ENCODE peak calls at places on chromosomes 12 and 14, in seven cellular contexts. One of them, this sample, is unnamed.

GRCh38 chr14:72476657-72477499 is 417.0 kb downstream of the DPF3 start:
- DNase-seq in psoas muscle: no peak
- DNase-seq in astrocyte of the cerebellum: peak
- DNase-seq in K562: no peak
- DNase-seq in cardiac muscle cell: no peak
- DNase-seq in activated T-helper 1 cell treated with anti-CD3 and anti-CD28 coated beads, Interleukin-2, amount 50 U/mL, for 16 hours: no peak
- DNase-seq in T47D: no peak
- DNase-seq in this sample: peak

GRCh38 chr12:46268617-46269428 is at the start of gene SLC38A1:
- DNase-seq in psoas muscle: peak
- DNase-seq in astrocyte of the cerebellum: no peak
- DNase-seq in K562: peak
- DNase-seq in cardiac muscle cell: peak
- DNase-seq in activated T-helper 1 cell treated with anti-CD3 and anti-CD28 coated beads, Interleukin-2, amount 50 U/mL, for 16 hours: peak
- DNase-seq in T47D: peak
- DNase-seq in this sample: peak

GRCh38 chr12:121518656-121519055 is 62.2 kb downstream of the KDM2B start:
- DNase-seq in psoas muscle: no peak
- DNase-seq in astrocyte of the cerebellum: no peak
- DNase-seq in K562: no peak
- DNase-seq in cardiac muscle cell: no peak
- DNase-seq in activated T-helper 1 cell treated with anti-CD3 and anti-CD28 coated beads, Interleukin-2, amount 50 U/mL, for 16 hours: no peak
- DNase-seq in T47D: no peak
- DNase-seq in this sample: no peak

GRCh38 chr14:25896777-25897176 is 701.1 kb downstream of the NOVA1 start:
- DNase-seq in psoas muscle: no peak
- DNase-seq in astrocyte of the cerebellum: no peak
- DNase-seq in K562: no peak
- DNase-seq in cardiac muscle cell: no peak
- DNase-seq in activated T-helper 1 cell treated with anti-CD3 and anti-CD28 coated beads, Interleukin-2, amount 50 U/mL, for 16 hours: no peak
- DNase-seq in T47D: no peak
- DNase-seq in this sample: no peak

GRCh38 chr12:26648999-26649398 is 184.0 kb downstream of the ITPR2 start:
- DNase-seq in psoas muscle: no peak
- DNase-seq in astrocyte of the cerebellum: no peak
- DNase-seq in K562: no peak
- DNase-seq in cardiac muscle cell: no peak
- DNase-seq in activated T-helper 1 cell treated with anti-CD3 and anti-CD28 coated beads, Interleukin-2, amount 50 U/mL, for 16 hours: no peak
- DNase-seq in T47D: no peak
- DNase-seq in this sample: no peak

GRCh38 chr12:115075552-115076170 is 391.7 kb upstream of the TBX3 start:
- DNase-seq in psoas muscle: no peak
- DNase-seq in astrocyte of the cerebellum: no peak
- DNase-seq in K562: peak
- DNase-seq in cardiac muscle cell: no peak
- DNase-seq in activated T-helper 1 cell treated with anti-CD3 and anti-CD28 coated beads, Interleukin-2, amount 50 U/mL, for 16 hours: no peak
- DNase-seq in T47D: no peak
- DNase-seq in this sample: no peak

GRCh38 chr14:74618078-74618952 is 6.3 kb upstream of the LTBP2 start:
- DNase-seq in psoas muscle: no peak
- DNase-seq in astrocyte of the cerebellum: no peak
- DNase-seq in K562: no peak
- DNase-seq in cardiac muscle cell: no peak
- DNase-seq in activated T-helper 1 cell treated with anti-CD3 and anti-CD28 coated beads, Interleukin-2, amount 50 U/mL, for 16 hours: peak
- DNase-seq in T47D: no peak
- DNase-seq in this sample: no peak

GRCh38 chr14:34364201-34364600 is 97.8 kb downstream of the SPTSSA start:
- DNase-seq in psoas muscle: no peak
- DNase-seq in astrocyte of the cerebellum: no peak
- DNase-seq in K562: no peak
- DNase-seq in cardiac muscle cell: no peak
- DNase-seq in activated T-helper 1 cell treated with anti-CD3 and anti-CD28 coated beads, Interleukin-2, amount 50 U/mL, for 16 hours: no peak
- DNase-seq in T47D: no peak
- DNase-seq in this sample: no peak

GRCh38 chr14:40398981-40399380 is 966.7 kb upstream of the FBXO33 start:
- DNase-seq in psoas muscle: no peak
- DNase-seq in astrocyte of the cerebellum: no peak
- DNase-seq in K562: no peak
- DNase-seq in cardiac muscle cell: no peak
- DNase-seq in activated T-helper 1 cell treated with anti-CD3 and anti-CD28 coated beads, Interleukin-2, amount 50 U/mL, for 16 hours: no peak
- DNase-seq in T47D: no peak
- DNase-seq in this sample: no peak

GRCh38 chr14:23401331-23401730 is 6.7 kb downstream of the MYH6 start:
- DNase-seq in psoas muscle: no peak
- DNase-seq in astrocyte of the cerebellum: no peak
- DNase-seq in K562: no peak
- DNase-seq in cardiac muscle cell: peak
- DNase-seq in activated T-helper 1 cell treated with anti-CD3 and anti-CD28 coated beads, Interleukin-2, amount 50 U/mL, for 16 hours: no peak
- DNase-seq in T47D: no peak
- DNase-seq in this sample: no peak

GRCh38 chr12:88334271-88334670 is 192.2 kb downstream of the TMTC3 start:
- DNase-seq in psoas muscle: no peak
- DNase-seq in astrocyte of the cerebellum: peak
- DNase-seq in K562: peak
- DNase-seq in cardiac muscle cell: no peak
- DNase-seq in activated T-helper 1 cell treated with anti-CD3 and anti-CD28 coated beads, Interleukin-2, amount 50 U/mL, for 16 hours: no peak
- DNase-seq in T47D: no peak
- DNase-seq in this sample: no peak

GRCh38 chr12:56361487-56362129 is 1.0 kb downstream of the APOF start:
- DNase-seq in psoas muscle: no peak
- DNase-seq in astrocyte of the cerebellum: no peak
- DNase-seq in K562: no peak
- DNase-seq in cardiac muscle cell: no peak
- DNase-seq in activated T-helper 1 cell treated with anti-CD3 and anti-CD28 coated beads, Interleukin-2, amount 50 U/mL, for 16 hours: no peak
- DNase-seq in T47D: no peak
- DNase-seq in this sample: no peak

GRCh38 chr12:108559748-108560147 is 1.2 kb downstream of the SART3 start:
- DNase-seq in psoas muscle: no peak
- DNase-seq in astrocyte of the cerebellum: no peak
- DNase-seq in K562: peak
- DNase-seq in cardiac muscle cell: no peak
- DNase-seq in activated T-helper 1 cell treated with anti-CD3 and anti-CD28 coated beads, Interleukin-2, amount 50 U/mL, for 16 hours: no peak
- DNase-seq in T47D: no peak
- DNase-seq in this sample: no peak

GRCh38 chr12:45553204-45553603 is 176.3 kb upstream of the ARID2 start:
- DNase-seq in psoas muscle: no peak
- DNase-seq in astrocyte of the cerebellum: no peak
- DNase-seq in K562: no peak
- DNase-seq in cardiac muscle cell: no peak
- DNase-seq in activated T-helper 1 cell treated with anti-CD3 and anti-CD28 coated beads, Interleukin-2, amount 50 U/mL, for 16 hours: no peak
- DNase-seq in T47D: no peak
- DNase-seq in this sample: no peak

GRCh38 chr12:81668475-81668874 is 90.7 kb downstream of the PPFIA2 start:
- DNase-seq in psoas muscle: no peak
- DNase-seq in astrocyte of the cerebellum: peak
- DNase-seq in K562: no peak
- DNase-seq in cardiac muscle cell: no peak
- DNase-seq in activated T-helper 1 cell treated with anti-CD3 and anti-CD28 coated beads, Interleukin-2, amount 50 U/mL, for 16 hours: no peak
- DNase-seq in T47D: no peak
- DNase-seq in this sample: no peak

GRCh38 chr12:95633049-95633545 is 81.8 kb upstream of the USP44 start:
- DNase-seq in psoas muscle: peak
- DNase-seq in astrocyte of the cerebellum: no peak
- DNase-seq in K562: no peak
- DNase-seq in cardiac muscle cell: no peak
- DNase-seq in activated T-helper 1 cell treated with anti-CD3 and anti-CD28 coated beads, Interleukin-2, amount 50 U/mL, for 16 hours: no peak
- DNase-seq in T47D: no peak
- DNase-seq in this sample: peak

GRCh38 chr14:106877527-106877926 is 1351.1 kb downstream of the TMEM121 start:
- DNase-seq in psoas muscle: no peak
- DNase-seq in astrocyte of the cerebellum: no peak
- DNase-seq in K562: no peak
- DNase-seq in cardiac muscle cell: no peak
- DNase-seq in activated T-helper 1 cell treated with anti-CD3 and anti-CD28 coated beads, Interleukin-2, amount 50 U/mL, for 16 hours: no peak
- DNase-seq in T47D: no peak
- DNase-seq in this sample: no peak

GRCh38 chr14:26191666-26192065 is 406.2 kb downstream of the NOVA1 start:
- DNase-seq in psoas muscle: no peak
- DNase-seq in astrocyte of the cerebellum: no peak
- DNase-seq in K562: no peak
- DNase-seq in cardiac muscle cell: peak
- DNase-seq in activated T-helper 1 cell treated with anti-CD3 and anti-CD28 coated beads, Interleukin-2, amount 50 U/mL, for 16 hours: no peak
- DNase-seq in T47D: no peak
- DNase-seq in this sample: no peak

GRCh38 chr14:99910337-99911268 is 117.4 kb downstream of the EML1 start:
- DNase-seq in psoas muscle: no peak
- DNase-seq in astrocyte of the cerebellum: peak
- DNase-seq in K562: no peak
- DNase-seq in cardiac muscle cell: no peak
- DNase-seq in activated T-helper 1 cell treated with anti-CD3 and anti-CD28 coated beads, Interleukin-2, amount 50 U/mL, for 16 hours: no peak
- DNase-seq in T47D: no peak
- DNase-seq in this sample: no peak

GRCh38 chr14:39467889-39468524 is 35.8 kb upstream of the FBXO33 start:
- DNase-seq in psoas muscle: no peak
- DNase-seq in astrocyte of the cerebellum: no peak
- DNase-seq in K562: peak
- DNase-seq in cardiac muscle cell: peak
- DNase-seq in activated T-helper 1 cell treated with anti-CD3 and anti-CD28 coated beads, Interleukin-2, amount 50 U/mL, for 16 hours: no peak
- DNase-seq in T47D: no peak
- DNase-seq in this sample: no peak

GRCh38 chr12:24738436-24738835 is 210.5 kb downstream of the BCAT1 start:
- DNase-seq in psoas muscle: no peak
- DNase-seq in astrocyte of the cerebellum: no peak
- DNase-seq in K562: no peak
- DNase-seq in cardiac muscle cell: no peak
- DNase-seq in activated T-helper 1 cell treated with anti-CD3 and anti-CD28 coated beads, Interleukin-2, amount 50 U/mL, for 16 hours: no peak
- DNase-seq in T47D: no peak
- DNase-seq in this sample: no peak